ENCODE peak calls at places on chromosomes 4 and X, in five cellular contexts. I, Y, U, R and E are unnamed samples.

GRCh38 chr4:128565565-128566186 is 243.8 kb upstream of the JADE1 start:
- DNase-seq in I (no peak), Y (no peak), U (peak; percentile 67), R (peak; percentile 46), E (peak; percentile 39)

GRCh38 chr4:186190456-186191265 is 706 bp upstream of the CYP4V2 start:
- DNase-seq in I (no peak), Y (peak; percentile 10), U (peak; percentile 63), R (no peak), E (peak; percentile 68)

GRCh38 chrX:41332988-41333743 is 796 bp upstream of the DDX3X start:
- DNase-seq in I (peak; percentile 82), Y (peak; percentile 76), U (peak; percentile 89), R (peak; percentile 79), E (peak; percentile 91)

GRCh38 chr4:149264093-149264733 is 551.4 kb downstream of the IQCM start:
- DNase-seq in I (peak; percentile 39), Y (peak; percentile 39), U (peak; percentile 55), R (peak; percentile 48), E (peak; percentile 17)

GRCh38 chrX:134933248-134933647 is 57.5 kb upstream of the SMIM10 start:
- DNase-seq in I (no peak), Y (no peak), U (no peak), R (no peak), E (no peak)

GRCh38 chr4:12861422-12861821 is 622.7 kb downstream of the RAB28 start:
- DNase-seq in I (no peak), Y (no peak), U (no peak), R (no peak), E (no peak)

GRCh38 chrX:5681159-5681558 is 547.5 kb downstream of the NLGN4X start:
- DNase-seq in I (peak; percentile 32), Y (peak; percentile 25), U (peak; percentile 21), R (no peak), E (no peak)

GRCh38 chr4:190015538-190016368 is 11.3 kb downstream of the FRG2 start:
- DNase-seq in I (no peak), Y (no peak), U (no peak), R (no peak), E (no peak)

GRCh38 chr4:38904090-38904666 is 36.6 kb downstream of the FAM114A1 start:
- DNase-seq in I (no peak), Y (no peak), U (peak; percentile 61), R (no peak), E (no peak)

GRCh38 chr4:27775156-27775555 is 914.5 kb downstream of the STIM2 start:
- DNase-seq in I (no peak), Y (no peak), U (no peak), R (no peak), E (no peak)

GRCh38 chr4:1721666-1722550 is 587 bp downstream of the TACC3 start:
- DNase-seq in I (no peak), Y (no peak), U (no peak), R (no peak), E (no peak)

GRCh38 chrX:9337056-9337455 is 127.8 kb upstream of the TBL1X start:
- DNase-seq in I (no peak), Y (peak; percentile 59), U (no peak), R (no peak), E (no peak)

GRCh38 chr4:52665592-52665991 is 6.5 kb upstream of the USP46 start:
- DNase-seq in I (no peak), Y (no peak), U (no peak), R (peak; percentile 44), E (no peak)

GRCh38 chrX:17495052-17495451 is 120.1 kb downstream of the NHS start:
- DNase-seq in I (no peak), Y (no peak), U (no peak), R (no peak), E (no peak)

GRCh38 chr4:107164962-107165361 is 128.8 kb upstream of the DKK2 start:
- DNase-seq in I (no peak), Y (no peak), U (no peak), R (no peak), E (no peak)

GRCh38 chr4:88818650-88819470 is 121.2 kb upstream of the NAP1L5 start:
- DNase-seq in I (peak; percentile 52), Y (no peak), U (peak; percentile 56), R (peak; percentile 31), E (peak; percentile 39)

GRCh38 chr4:102564399-102564921 is 63.3 kb downstream of the NFKB1 start:
- DNase-seq in I (peak; percentile 90), Y (peak; percentile 80), U (no peak), R (no peak), E (no peak)

GRCh38 chr4:187309456-187309855 is 585.8 kb upstream of the FAT1 start:
- DNase-seq in I (peak; percentile 73), Y (peak; percentile 56), U (no peak), R (no peak), E (no peak)

GRCh38 chr4:4860381-4860802 is 927 bp downstream of the MSX1 start:
- DNase-seq in I (no peak), Y (no peak), U (peak; percentile 22), R (no peak), E (no peak)

GRCh38 chrX:39840141-39841126 is 257.3 kb downstream of the BCOR start:
- DNase-seq in I (no peak), Y (no peak), U (no peak), R (no peak), E (no peak)

GRCh38 chr4:31370866-31371465 is 650.8 kb downstream of the PCDH7 start:
- DNase-seq in I (peak; percentile 12), Y (peak; percentile 16), U (peak; percentile 60), R (peak; percentile 66), E (peak; percentile 3)

GRCh38 chrX:136457303-136457917 is 30.3 kb upstream of the BRS3 start:
- DNase-seq in I (no peak), Y (no peak), U (no peak), R (no peak), E (no peak)

GRCh38 chr4:13881880-13882279 is 254.4 kb upstream of the BOD1L1 start:
- DNase-seq in I (no peak), Y (no peak), U (no peak), R (no peak), E (no peak)

GRCh38 chr4:177596035-177596434 is 153.8 kb upstream of the AGA start:
- DNase-seq in I (peak; percentile 83), Y (peak; percentile 75), U (peak; percentile 66), R (peak; percentile 76), E (peak; percentile 18)

GRCh38 chr4:136861081-136861480 is 671.2 kb downstream of the PCDH18 start:
- DNase-seq in I (no peak), Y (no peak), U (no peak), R (no peak), E (no peak)

GRCh38 chrX:48891402-48892288 is 5.9 kb downstream of the TIMM17B start:
- DNase-seq in I (peak; percentile 85), Y (peak; percentile 62), U (peak; percentile 92), R (peak; percentile 60), E (no peak)

GRCh38 chrX:97482901-97483300 is 599.2 kb downstream of the RPA4 start:
- DNase-seq in I (no peak), Y (no peak), U (no peak), R (no peak), E (no peak)

GRCh38 chr4:37982736-37983135 is 22.5 kb downstream of the PTTG2 start:
- DNase-seq in I (no peak), Y (no peak), U (no peak), R (no peak), E (no peak)

GRCh38 chrX:85836868-85837267 is 210.5 kb downstream of the CHM start:
- DNase-seq in I (peak; percentile 4), Y (peak; percentile 5), U (no peak), R (no peak), E (no peak)

GRCh38 chrX:24364326-24364725 is 3.9 kb downstream of the SUPT20HL1 start:
- DNase-seq in I (no peak), Y (no peak), U (no peak), R (no peak), E (no peak)
- H2AFZ ChIP-seq in I (no peak overlapping the region), Y (no peak overlapping the region), U (no peak overlapping the region), R (no peak overlapping the region), E (no peak overlapping the region)

DNA sequence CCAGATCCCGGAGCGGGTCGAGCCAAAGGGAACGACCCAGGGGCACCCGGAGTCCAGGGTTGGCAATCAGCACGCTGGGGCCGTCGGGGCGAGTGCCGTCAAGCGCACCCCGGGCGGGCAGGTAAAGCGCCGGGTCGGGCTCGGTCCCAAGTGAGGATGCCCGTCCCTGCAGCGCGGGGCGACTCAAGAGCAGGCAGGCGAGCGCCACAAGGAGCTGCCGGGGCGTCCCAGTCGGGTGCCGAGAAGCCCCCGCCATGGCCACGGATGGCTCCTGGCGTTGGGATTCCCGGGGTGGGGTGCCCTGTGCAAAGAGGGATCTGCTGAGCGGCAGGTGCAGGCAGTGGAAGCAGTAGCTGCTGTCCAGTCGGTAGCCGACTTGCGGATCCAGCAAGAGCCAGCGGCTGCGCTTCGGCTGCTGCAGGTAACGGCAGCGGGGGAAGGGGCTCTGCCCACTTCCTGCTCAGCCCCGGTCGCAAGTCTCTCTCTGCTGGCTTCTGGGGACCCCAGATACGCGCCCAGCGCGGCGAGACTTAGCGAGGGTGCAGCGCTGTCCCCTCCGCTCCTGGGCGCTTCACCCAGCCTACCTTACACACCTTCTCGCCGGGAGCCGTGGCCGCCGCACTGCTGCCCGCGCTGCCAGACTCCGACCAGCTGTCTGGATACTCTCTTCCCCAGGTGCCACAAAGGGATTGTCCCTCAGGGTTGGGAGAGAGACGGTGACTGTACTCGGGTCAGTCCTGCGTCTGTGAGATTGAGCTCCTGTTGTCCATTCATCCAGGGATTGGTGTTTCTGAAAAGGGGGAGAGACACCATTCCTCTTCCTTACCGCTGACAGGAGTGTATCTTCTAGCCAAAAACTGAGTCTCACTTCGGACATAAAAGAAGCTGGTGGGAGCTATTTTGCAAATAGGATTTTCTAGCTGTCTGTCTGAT is at the start of gene FREM3:
- DNase-seq in I (peak; percentile 10), Y (no peak), U (peak; percentile 16), R (no peak), E (peak; percentile 68)
- TF ChIP-seq EZH2 in I (peak; percentile 93), Y (no peak), U (peak; percentile 94), R (no peak), E (peak; percentile 16)

GRCh38 chr4:7547368-7548040 is 112.8 kb upstream of the PSAPL1 start:
- DNase-seq in I (peak; percentile 78), Y (no peak), U (no peak), R (no peak), E (no peak)
- H2AFZ ChIP-seq in I (peak overlapping the region; percentile 74), Y (no peak overlapping the region), U (no peak overlapping the region), R (no peak overlapping the region), E (no peak overlapping the region)

DNA sequence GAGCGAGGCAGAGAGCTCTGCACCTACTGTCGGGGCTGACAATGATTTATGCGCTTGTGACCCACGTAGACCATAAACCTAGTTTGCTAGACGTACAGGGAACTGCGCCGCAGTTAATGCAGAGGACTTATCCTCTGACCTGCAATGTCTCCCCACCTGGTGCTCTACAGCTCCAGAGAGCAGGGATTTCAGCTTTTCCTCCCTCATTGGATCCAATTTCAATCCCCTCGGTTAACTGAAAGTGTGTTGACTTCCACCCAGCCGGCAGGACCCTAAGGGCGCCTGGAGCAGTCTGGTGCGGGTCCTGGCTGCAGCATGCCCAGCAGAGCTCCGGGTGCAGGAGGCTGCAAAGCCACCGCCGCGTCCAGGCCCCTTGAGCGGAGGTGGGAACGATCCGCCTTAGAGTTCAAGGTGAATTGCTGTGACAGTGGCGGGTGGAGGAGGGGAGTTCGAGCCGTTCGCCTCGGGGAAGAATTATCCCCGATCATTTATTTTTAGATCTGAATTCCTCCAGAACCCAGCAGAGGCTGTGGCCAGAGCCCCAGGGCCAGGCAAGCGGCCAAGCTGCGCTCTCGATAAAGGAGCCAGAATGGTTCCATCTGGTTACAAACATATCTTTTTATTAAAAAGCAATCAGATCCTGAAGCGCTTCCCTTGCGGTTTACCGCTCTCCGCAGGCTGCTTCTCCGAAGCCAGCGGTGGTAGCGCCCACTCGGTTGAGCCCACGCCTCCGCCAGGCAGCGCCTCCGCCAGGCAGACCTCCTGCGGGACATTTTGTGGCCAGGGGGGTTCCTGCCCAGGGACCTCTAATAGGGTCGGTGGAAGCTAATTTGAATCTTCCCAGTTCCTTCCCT is 66.0 kb downstream of the FBXO8 start:
- DNase-seq in I (peak; percentile 17), Y (peak; percentile 57), U (peak; percentile 19), R (no peak), E (no peak)
- TF ChIP-seq EZH2 in I (peak; percentile 84), Y (peak; percentile 77), U (peak; percentile 56), R (no peak), E (no peak)

GRCh38 chr4:182642831-182643230 is 274.4 kb downstream of the DCTD start:
- DNase-seq in I (no peak), Y (peak; percentile 36), U (no peak), R (no peak), E (no peak)
- H2AFZ ChIP-seq in I (no peak overlapping the region), Y (no peak overlapping the region), U (no peak overlapping the region), R (no peak overlapping the region), E (no peak overlapping the region)